ENCODE peak calls at places on chromosomes 1 and 21, in six cellular contexts. R, H, T, V, D and S are unnamed samples.

GRCh38 chr1:77639557-77640069 is 42.8 kb downstream of the ZZZ3 start:
- DNase-seq in R (no peak), H (no peak), T (no peak), V (no peak), D (no peak), S (no peak)

GRCh38 chr1:240803151-240803550 is 191.2 kb upstream of the GREM2 start:
- DNase-seq in R (no peak), H (peak; percentile 96), T (peak; percentile 66), V (peak; percentile 71), D (peak; percentile 23), S (peak; percentile 96)

GRCh38 chr1:172342584-172343245 is 77.8 kb upstream of the C1orf105 start:
- DNase-seq in R (no peak), H (peak; percentile 42), T (peak; percentile 8), V (no peak), D (no peak), S (no peak)

GRCh38 chr1:15988856-15989736 is 13.2 kb upstream of the ZBTB17 start:
- DNase-seq in R (no peak), H (no peak), T (no peak), V (no peak), D (no peak), S (no peak)

GRCh38 chr1:4072754-4073153 is 172.7 kb upstream of the C1orf174 start:
- DNase-seq in R (no peak), H (no peak), T (no peak), V (no peak), D (no peak), S (no peak)

GRCh38 chr21:43718872-43719747 is at the start of gene PDXK:
- DNase-seq in R (peak; percentile 85), H (peak; percentile 95), T (peak; percentile 63), V (peak; percentile 67), D (no peak), S (peak; percentile 82)

GRCh38 chr1:154019940-154020339 is 29.4 kb downstream of the RPS27 start:
- DNase-seq in R (no peak), H (no peak), T (no peak), V (no peak), D (no peak), S (no peak)

GRCh38 chr1:78157162-78157561 is 111.4 kb downstream of the GIPC2 start:
- DNase-seq in R (no peak), H (peak; percentile 55), T (peak; percentile 44), V (peak; percentile 41), D (peak; percentile 25), S (peak; percentile 88)

GRCh38 chr1:4021153-4021894 is 121.3 kb upstream of the C1orf174 start:
- DNase-seq in R (no peak), H (no peak), T (no peak), V (no peak), D (no peak), S (no peak)

GRCh38 chr1:66271904-66272254 is 262.1 kb upstream of the SGIP1 start:
- DNase-seq in R (no peak), H (peak; percentile 30), T (peak; percentile 27), V (peak; percentile 66), D (no peak), S (peak; percentile 74)

GRCh38 chr1:167165948-167166702 is 54.6 kb upstream of the POU2F1 start:
- DNase-seq in R (peak; percentile 65), H (no peak), T (peak; percentile 59), V (no peak), D (no peak), S (no peak)

GRCh38 chr1:154878371-154879355 is 8.6 kb upstream of the KCNN3 start:
- DNase-seq in R (peak; percentile 81), H (peak; percentile 80), T (no peak), V (peak; percentile 52), D (no peak), S (peak; percentile 81)

GRCh38 chr1:244954358-244954757 is 90.0 kb upstream of the HNRNPU start:
- DNase-seq in R (no peak), H (no peak), T (no peak), V (no peak), D (no peak), S (no peak)

GRCh38 chr1:31801450-31801849 is 14.4 kb downstream of the SPOCD1 start:
- DNase-seq in R (no peak), H (no peak), T (no peak), V (no peak), D (no peak), S (no peak)

GRCh38 chr1:6459850-6460265 is 6.1 kb downstream of the TNFRSF25 start:
- DNase-seq in R (no peak), H (no peak), T (no peak), V (no peak), D (no peak), S (no peak)

GRCh38 chr1:70910013-70910412 is 137.6 kb downstream of the PTGER3 start:
- DNase-seq in R (no peak), H (no peak), T (no peak), V (no peak), D (no peak), S (no peak)

GRCh38 chr1:219119839-219120238 is 53.8 kb upstream of the LYPLAL1 start:
- DNase-seq in R (no peak), H (no peak), T (no peak), V (no peak), D (peak; percentile 71), S (peak; percentile 54)

GRCh38 chr21:38756746-38757145 is 49.0 kb upstream of the ETS2 start:
- DNase-seq in R (no peak), H (peak; percentile 77), T (peak; percentile 83), V (peak; percentile 94), D (no peak), S (no peak)

GRCh38 chr1:207925210-207925609 is 14.3 kb upstream of the CD34 start:
- DNase-seq in R (no peak), H (no peak), T (no peak), V (no peak), D (no peak), S (no peak)

GRCh38 chr1:88979749-88980116 is 12.7 kb downstream of the KYAT3 start:
- DNase-seq in R (no peak), H (no peak), T (no peak), V (no peak), D (no peak), S (no peak)

GRCh38 chr1:107964397-107965111 is 426 bp downstream of the VAV3 start:
- DNase-seq in R (peak; percentile 20), H (no peak), T (peak; percentile 14), V (no peak), D (no peak), S (peak; percentile 15)

GRCh38 chr1:93615201-93616150 is 66.2 kb downstream of the BCAR3 start:
- DNase-seq in R (no peak), H (peak; percentile 47), T (peak; percentile 94), V (peak; percentile 77), D (peak; percentile 86), S (peak; percentile 86)

GRCh38 chr1:205056188-205056611 is 13.2 kb downstream of the CNTN2 start:
- DNase-seq in R (no peak), H (no peak), T (no peak), V (no peak), D (no peak), S (no peak)

GRCh38 chr1:1148569-1148968 is 25.1 kb upstream of the TTLL10 start:
- DNase-seq in R (no peak), H (no peak), T (no peak), V (no peak), D (no peak), S (no peak)

DNA sequence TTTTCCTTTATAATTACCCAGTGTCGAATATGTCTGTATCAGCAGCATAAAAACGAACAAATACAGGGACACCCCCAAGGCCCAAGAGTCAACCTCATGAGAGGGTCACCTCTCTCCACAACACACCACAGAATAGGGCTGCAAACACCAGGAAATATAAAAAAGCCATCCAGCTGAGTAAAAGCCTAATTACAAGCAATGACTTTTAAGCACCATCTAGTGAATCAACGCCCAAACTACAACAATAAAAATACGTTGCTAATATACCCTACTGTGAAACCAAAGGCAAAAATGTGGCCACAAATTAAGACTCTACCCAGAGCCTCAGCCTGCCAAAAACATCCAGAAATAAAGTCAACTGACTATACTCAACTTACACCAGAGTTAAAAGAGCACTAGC is 817.9 kb upstream of the NEGR1 start:
- DNase-seq in R (no peak), H (peak; percentile 42), T (no peak), V (no peak), D (no peak), S (peak; percentile 7)
- TF ChIP-seq CTCF in R (no peak), H (peak; percentile 55), T (no peak), V (no peak), D (no peak), S (peak; percentile 37)

GRCh38 chr21:33947451-33948095 is 32.0 kb upstream of the ATP5PO start:
- DNase-seq in R (peak; percentile 47), H (peak; percentile 99), T (peak; percentile 98), V (peak; percentile 94), D (peak; percentile 84), S (peak; percentile 98)
- TF ChIP-seq CTCF in R (no peak), H (no peak), T (no peak), V (no peak), D (no peak), S (no peak)

DNA sequence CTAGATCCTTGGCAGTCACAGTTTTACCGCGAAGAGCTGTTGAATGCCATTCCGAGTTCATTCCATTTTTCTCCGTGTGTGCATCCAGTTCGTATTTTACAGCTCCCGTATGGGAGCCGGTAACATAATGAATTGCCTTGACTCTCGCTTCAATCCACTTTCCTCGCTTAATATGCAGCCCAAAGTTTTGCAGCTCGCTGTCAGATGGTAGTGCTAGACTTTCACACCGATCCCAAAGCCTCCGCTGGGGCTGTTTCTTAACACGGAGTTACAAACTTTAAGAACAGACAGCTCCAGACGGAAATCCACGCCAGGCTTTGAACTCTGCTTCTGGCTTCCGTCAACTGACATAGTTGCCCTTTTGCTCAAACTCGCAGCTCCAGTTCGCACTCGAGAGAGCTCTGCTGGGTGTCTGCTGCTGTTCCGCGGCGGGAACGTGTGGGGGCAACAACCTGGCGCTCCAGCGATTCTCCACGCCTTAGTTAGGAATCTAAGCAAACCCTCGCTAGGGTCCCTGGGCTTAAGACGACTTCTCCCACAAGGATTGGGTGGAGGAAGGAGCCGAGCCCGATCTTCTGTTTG is 3.5 kb upstream of the ARID1A start:
- DNase-seq in R (peak; percentile 66), H (peak; percentile 90), T (peak; percentile 97), V (peak; percentile 92), D (peak; percentile 86), S (peak; percentile 92)
- TF ChIP-seq CTCF in R (no peak), H (peak; percentile 44), T (no peak), V (peak; percentile 31), D (peak; percentile 29), S (no peak)

GRCh38 chr1:214658785-214659184 is 55.8 kb downstream of the CENPF start:
- DNase-seq in R (peak; percentile 41), H (peak; percentile 46), T (peak; percentile 19), V (no peak), D (no peak), S (peak; percentile 40)
- TF ChIP-seq CTCF in R (no peak), H (peak; percentile 65), T (peak; percentile 36), V (peak; percentile 67), D (peak; percentile 57), S (peak; percentile 70)